ENCODE peak calls at places on chromosomes 12 and 14, in eight cellular contexts. J is fibroblast of mammary gland, P is 8988T, F is WERI-Rb-1, S is Daoy, R is choroid plexus epithelial cell, T is cardiac muscle cell, Y is PC-3. N is an unnamed sample.

GRCh38 chr14:61476737-61477410 is 155.5 kb downstream of the PRKCH start:
- DNase-seq in J (peak; percentile 95), P (no peak), F (no peak), S (peak; percentile 70), R (peak; percentile 99), T (peak; percentile 99), Y (no peak), N (peak; percentile 99)

GRCh38 chr12:57535764-57536596 is 11.0 kb downstream of the DCTN2 start:
- DNase-seq in J (no peak), P (no peak), F (no peak), S (no peak), R (no peak), T (no peak), Y (no peak), N (no peak)

GRCh38 chr14:79698218-79698617 is 513.1 kb downstream of the DIO2 start:
- DNase-seq in J (no peak), P (no peak), F (no peak), S (no peak), R (no peak), T (no peak), Y (no peak), N (no peak)

GRCh38 chr12:53046655-53047220 is 3.1 kb upstream of the TNS2 start:
- DNase-seq in J (peak; percentile 74), P (peak; percentile 83), F (peak; percentile 79), S (peak; percentile 78), R (peak; percentile 88), T (peak; percentile 95), Y (no peak), N (peak; percentile 86)

GRCh38 chr14:51430600-51430999 is 190.6 kb downstream of the TMX1 start:
- DNase-seq in J (no peak), P (no peak), F (no peak), S (no peak), R (peak; percentile 59), T (peak; percentile 43), Y (no peak), N (no peak)

GRCh38 chr14:99745307-99745951 is 47.8 kb upstream of the EML1 start:
- DNase-seq in J (peak; percentile 82), P (no peak), F (no peak), S (peak; percentile 93), R (peak; percentile 67), T (no peak), Y (no peak), N (peak; percentile 93)

GRCh38 chr12:46356655-46357437 is 15.7 kb downstream of the SLC38A2 start:
- DNase-seq in J (no peak), P (no peak), F (no peak), S (no peak), R (peak; percentile 78), T (no peak), Y (peak; percentile 24), N (no peak)

GRCh38 chr12:47946413-47947107 is 16.8 kb upstream of the TMEM106C start:
- DNase-seq in J (peak; percentile 33), P (no peak), F (no peak), S (peak; percentile 34), R (peak; percentile 28), T (no peak), Y (peak; percentile 42), N (peak; percentile 41)

GRCh38 chr12:56271031-56271430 is 4.3 kb downstream of the COQ10A start:
- DNase-seq in J (peak; percentile 48), P (no peak), F (no peak), S (peak; percentile 10), R (peak; percentile 66), T (peak; percentile 38), Y (peak; percentile 49), N (peak; percentile 31)